ENCODE peak calls at places on chromosomes 16 and 17, in five cellular contexts. D, K, Y, T and V are unnamed samples.

GRCh38 chr17:1201132-1201702 is 21.4 kb upstream of the ABR start:
- DNase-seq in K (no peak), D (no peak), T (no peak), Y (no peak), V (no peak)

GRCh38 chr16:53984936-53985335 is 281.0 kb downstream of the FTO start:
- DNase-seq in D (no peak), T (no peak), K (no peak), Y (no peak), V (no peak)

GRCh38 chr17:71003736-71004135 is 834.4 kb downstream of the KCNJ2 start:
- DNase-seq in Y (no peak), K (no peak), T (no peak), D (no peak), V (no peak)

GRCh38 chr16:68229431-68230175 is 6.3 kb downstream of the ESRP2 start:
- DNase-seq in T (peak), D (peak), Y (no peak), K (peak), V (peak)

GRCh38 chr17:10105513-10106001 is 92.8 kb downstream of the GAS7 start:
- DNase-seq in D (no peak), T (no peak), Y (no peak), K (no peak), V (no peak)

GRCh38 chr17:59277031-59277430 is 54.4 kb upstream of the YPEL2 start:
- DNase-seq in T (no peak), D (no peak), K (peak), Y (no peak), V (peak)

GRCh38 chr17:44707755-44708400 is 587 bp upstream of the DBF4B start:
- DNase-seq in T (no peak), Y (no peak), D (no peak), K (no peak), V (no peak)

GRCh38 chr17:75288784-75289121 is 480 bp downstream of the SLC25A19 start:
- DNase-seq in Y (no peak), D (no peak), K (no peak), T (no peak), V (no peak)

GRCh38 chr17:40542562-40543411 is 22.5 kb downstream of the CCR7 start:
- DNase-seq in K (no peak), T (peak), Y (peak), D (peak), V (peak)

GRCh38 chr17:5769936-5770335 is 185.6 kb upstream of the NLRP1 start:
- DNase-seq in Y (no peak), D (no peak), K (no peak), T (no peak), V (no peak)

GRCh38 chr17:18326039-18326438 is 10.9 kb downstream of the SMCR8 start:
- DNase-seq in Y (no peak), T (no peak), D (no peak), K (no peak), V (peak)

GRCh38 chr16:2015117-2015946 is 4.3 kb upstream of the NPW start:
- DNase-seq in K (no peak), Y (no peak), D (no peak), T (no peak), V (no peak)

GRCh38 chr16:11345040-11345862 is at the start of gene RMI2:
- DNase-seq in K (peak), T (peak), Y (peak), D (peak), V (peak)

GRCh38 chr17:28744104-28744801 is 442 bp downstream of the TRAF4 start:
- DNase-seq in D (no peak), Y (no peak), K (peak), T (peak), V (peak)

GRCh38 chr17:14417336-14417735 is 116.5 kb downstream of the HS3ST3B1 start:
- DNase-seq in D (no peak), Y (no peak), T (no peak), K (no peak), V (no peak)

GRCh38 chr16:48870141-48870540 is 260.2 kb upstream of the N4BP1 start:
- DNase-seq in D (no peak), T (no peak), K (no peak), Y (no peak), V (no peak)

GRCh38 chr17:16121915-16122314 is 93.4 kb downstream of the NCOR1 start:
- DNase-seq in Y (no peak), T (no peak), K (no peak), D (no peak), V (no peak)

GRCh38 chr17:19771971-19772630 is 24.0 kb upstream of the ALDH3A1 start:
- DNase-seq in T (no peak), D (no peak), K (no peak), Y (no peak), V (no peak)

GRCh38 chr17:50154604-50155003 is 4.1 kb upstream of the PPP1R9B start:
- DNase-seq in T (no peak), K (no peak), Y (no peak), D (no peak), V (no peak)

GRCh38 chr16:73066321-73066926 is 18.5 kb upstream of the ZFHX3 start:
- DNase-seq in Y (no peak), K (no peak), T (no peak), D (no peak), V (no peak)

GRCh38 chr17:10768766-10769383 is 35.0 kb downstream of the TMEM238L start:
- DNase-seq in T (no peak), K (no peak), Y (no peak), D (no peak), V (no peak)

GRCh38 chr16:71254832-71255560 is 24.5 kb upstream of the HYDIN start:
- DNase-seq in Y (no peak), D (no peak), T (no peak), K (no peak), V (no peak)

GRCh38 chr17:69478916-69479315 is 64.4 kb downstream of the MAP2K6 start:
- DNase-seq in T (no peak), K (no peak), Y (no peak), D (no peak), V (no peak)

GRCh38 chr17:60229189-60229802 is 79.5 kb downstream of the CA4 start:
- DNase-seq in D (no peak), T (no peak), Y (no peak), K (no peak), V (no peak)

GRCh38 chr16:57643166-57643813 is 14.9 kb downstream of the ADGRG1 start:
- DNase-seq in D (no peak), Y (no peak), K (no peak), T (peak), V (no peak)

GRCh38 chr16:87367556-87367955 is 16.0 kb downstream of the FBXO31 start:
- DNase-seq in Y (no peak), D (no peak), T (no peak), K (no peak), V (no peak)

GRCh38 chr17:5883775-5884665 is 186.2 kb upstream of the WSCD1 start:
- DNase-seq in Y (no peak), T (no peak), D (no peak), K (no peak), V (no peak)

GRCh38 chr16:88442811-88443576 is 10.1 kb upstream of the ZFPM1 start:
- DNase-seq in T (peak), Y (peak), K (peak), D (peak), V (peak)

GRCh38 chr17:80063815-80064585 is 27.6 kb downstream of the CCDC40 start:
- DNase-seq in D (peak), T (peak), Y (no peak), K (no peak), V (no peak)

GRCh38 chr16:20262248-20262647 is 65.1 kb downstream of the GP2 start:
- DNase-seq in Y (no peak), K (no peak), D (no peak), T (no peak), V (no peak)

GRCh38 chr17:29867643-29868181 is 62.3 kb downstream of the SSH2 start:
- DNase-seq in T (no peak), D (no peak), K (no peak), Y (no peak), V (no peak)

GRCh38 chr17:36749493-36749892 is 148.1 kb downstream of the MRM1 start:
- DNase-seq in K (no peak), D (no peak), T (no peak), Y (no peak), V (no peak)

GRCh38 chr16:89581045-89581695 is 5.6 kb downstream of the CPNE7 start:
- DNase-seq in D (peak), T (peak), Y (no peak), K (no peak), V (no peak)

GRCh38 chr16:89633064-89633631 is 19.7 kb downstream of the DPEP1 start:
- DNase-seq in T (peak), D (no peak), Y (no peak), K (no peak), V (no peak)

GRCh38 chr16:9091867-9092281 is 430 bp downstream of the HAPSTR1 start:
- DNase-seq in D (no peak), Y (peak), K (no peak), T (peak), V (peak)

GRCh38 chr17:8384801-8385335 is 1.9 kb upstream of the RPL26 start:
- DNase-seq in D (peak), K (no peak), Y (no peak), T (peak), V (no peak)

GRCh38 chr17:17713839-17714238 is 32.6 kb downstream of the RAI1 start:
- DNase-seq in D (no peak), K (no peak), T (peak), Y (no peak), V (no peak)

GRCh38 chr17:79303641-79304205 is 229.1 kb downstream of the ENGASE start:
- DNase-seq in D (no peak), K (no peak), T (no peak), Y (no peak), V (no peak)

GRCh38 chr17:75240394-75241142 is 20.8 kb downstream of the GGA3 start:
- DNase-seq in Y (no peak), D (no peak), K (no peak), T (peak), V (peak)